ENCODE peak calls at places on chromosomes 2 and 18, in seven cellular contexts. R is neuronal stem cell, B is mesendoderm, E is mesenchymal stem cell, X is H1, O is trophoblast cell, Z is H9. Q is an unnamed sample.

GRCh38 chr2:45497355-45497754 is 113.7 kb downstream of the SRBD1 start:
- DNase-seq in R (no peak), B (no peak), E (no peak), X (no peak), O (no peak), Z (no peak), Q (peak)

GRCh38 chr2:42755161-42755900 is 8.6 kb downstream of the OXER1 start:
- DNase-seq in R (no peak), B (no peak), E (no peak), X (no peak), O (peak), Z (no peak), Q (no peak)

GRCh38 chr2:203532957-203533695 is 2.0 kb downstream of the RAPH1 start:
- DNase-seq in R (peak), B (peak), E (peak), X (no peak), O (peak), Z (no peak), Q (peak)

GRCh38 chr2:231380307-231380706 is 15.2 kb upstream of the B3GNT7 start:
- DNase-seq in R (no peak), B (no peak), E (no peak), X (no peak), O (no peak), Z (no peak), Q (no peak)

GRCh38 chr2:186349508-186349907 is 136.6 kb upstream of the ZC3H15 start:
- DNase-seq in R (no peak), B (no peak), E (peak), X (no peak), O (no peak), Z (no peak), Q (peak)

GRCh38 chr2:43455735-43456642 is 139.8 kb downstream of the THADA start:
- DNase-seq in R (no peak), B (peak), E (peak), X (no peak), O (peak), Z (no peak), Q (peak)

GRCh38 chr2:68330691-68331090 is 10.9 kb upstream of the CNRIP1 start:
- DNase-seq in R (no peak), B (no peak), E (peak), X (no peak), O (peak), Z (no peak), Q (peak)

GRCh38 chr2:104434363-104434792 is 419.5 kb upstream of the POU3F3 start:
- DNase-seq in R (no peak), B (peak), E (no peak), X (peak), O (peak), Z (peak), Q (no peak)

GRCh38 chr2:236659758-236660150 is 90.1 kb downstream of the ACKR3 start:
- DNase-seq in R (no peak), B (no peak), E (peak), X (no peak), O (no peak), Z (no peak), Q (peak)

GRCh38 chr2:96110621-96111256 is 5.6 kb downstream of the ADRA2B start:
- DNase-seq in R (no peak), B (no peak), E (no peak), X (no peak), O (no peak), Z (no peak), Q (no peak)

GRCh38 chr18:42048150-42048549 is 93.1 kb downstream of the PIK3C3 start:
- DNase-seq in R (no peak), B (peak), E (peak), X (no peak), O (peak), Z (no peak), Q (peak)

GRCh38 chr2:120771556-120772208 is 36.0 kb downstream of the GLI2 start:
- DNase-seq in R (no peak), B (peak), E (peak), X (no peak), O (no peak), Z (no peak), Q (peak)

GRCh38 chr18:54647176-54647575 is 56.1 kb downstream of the DYNAP start:
- DNase-seq in R (peak), B (peak), E (peak), X (peak), O (peak), Z (peak), Q (peak)

GRCh38 chr2:54306561-54306960 is 50.5 kb upstream of the TSPYL6 start:
- DNase-seq in R (no peak), B (no peak), E (no peak), X (no peak), O (peak), Z (no peak), Q (peak)

GRCh38 chr2:238101891-238102841 is 2.0 kb downstream of the ESPNL start:
- DNase-seq in R (no peak), B (peak), E (no peak), X (no peak), O (no peak), Z (peak), Q (no peak)

GRCh38 chr2:164224007-164224406 is 397.3 kb downstream of the GRB14 start:
- DNase-seq in R (no peak), B (no peak), E (no peak), X (no peak), O (no peak), Z (no peak), Q (no peak)

GRCh38 chr18:47756364-47757016 is 174.0 kb downstream of the SMAD2 start:
- DNase-seq in R (peak), B (peak), E (peak), X (peak), O (peak), Z (peak), Q (peak)

GRCh38 chr2:177483531-177483930 is 91.0 kb downstream of the AGPS start:
- DNase-seq in R (no peak), B (no peak), E (no peak), X (no peak), O (no peak), Z (no peak), Q (no peak)

DNA sequence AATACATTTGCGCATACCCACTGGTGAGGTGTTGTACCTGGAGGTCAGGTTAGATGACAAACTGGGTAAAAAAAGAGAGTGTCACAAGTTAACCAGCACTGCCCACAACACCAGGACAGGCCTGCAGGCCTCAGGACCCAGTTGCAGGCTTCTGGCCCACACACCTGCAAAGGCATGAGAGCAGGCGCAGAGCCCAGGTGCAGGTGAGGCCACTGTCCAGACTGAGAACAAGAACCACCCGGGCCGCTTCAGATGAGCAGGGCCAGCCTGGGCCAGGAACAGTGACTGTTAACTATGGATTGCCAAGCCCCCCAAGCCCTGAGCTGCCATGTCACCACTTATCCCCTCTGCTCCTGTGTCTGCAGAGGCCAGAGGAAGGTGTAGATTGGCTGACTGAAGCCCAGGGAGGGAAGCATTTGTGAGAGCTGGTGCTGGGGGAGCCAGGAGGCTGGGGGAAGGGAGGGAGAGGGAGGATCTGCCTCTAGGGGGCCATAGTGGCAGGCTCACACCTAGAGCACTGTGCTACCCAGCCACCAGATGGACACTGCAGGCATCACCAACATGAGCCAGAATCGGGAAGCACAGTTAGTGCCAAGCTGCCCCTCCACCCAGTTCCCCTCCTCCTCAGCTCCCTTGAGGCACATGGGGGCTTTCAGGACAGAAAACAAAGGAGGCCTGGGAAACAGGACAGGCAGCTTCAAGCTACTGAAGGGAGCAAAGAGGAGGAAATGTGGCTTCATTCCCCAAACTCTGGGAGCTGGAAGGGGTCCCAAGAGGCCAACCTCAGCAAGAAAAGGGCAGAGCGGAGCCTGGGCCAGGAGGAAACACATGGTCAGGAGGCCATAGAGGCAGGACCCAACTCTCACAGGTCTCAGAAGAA is 35.4 kb downstream of the SFXN5 start:
- DNase-seq in R (no peak), B (peak), E (no peak), X (no peak), O (no peak), Z (peak), Q (no peak)
- H2BK120ac ChIP-seq in R (no peak), B (no peak), E (no peak), X (no peak), O (no peak), Z (no peak), Q (no peak)

GRCh38 chr2:140667203-140667602 is 1463.6 kb downstream of the LRP1B start:
- DNase-seq in R (no peak), B (no peak), E (no peak), X (no peak), O (no peak), Z (no peak), Q (no peak)
- H2BK120ac ChIP-seq in R (no peak), B (no peak), E (no peak), X (no peak), O (no peak), Z (no peak), Q (no peak)

DNA sequence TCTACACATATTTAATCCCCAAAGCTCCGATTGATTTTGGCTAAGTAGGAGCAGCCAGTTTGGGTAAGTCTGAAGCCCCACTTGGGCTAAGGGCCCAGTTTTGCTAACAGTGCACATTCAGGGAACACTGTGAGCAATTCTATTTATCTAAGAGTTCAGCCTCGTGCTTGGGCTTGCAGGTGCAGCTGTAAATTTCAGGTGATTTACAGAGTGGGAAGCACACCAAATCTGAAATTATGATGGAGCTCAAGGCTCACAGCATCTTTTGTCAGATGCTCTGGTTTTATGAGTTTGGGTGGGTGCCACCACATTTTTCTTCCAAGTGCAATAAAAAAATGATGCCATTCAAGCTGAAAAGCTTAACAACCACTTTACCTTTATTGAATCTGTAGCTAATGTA is 671.2 kb downstream of the LRRTM4 start:
- DNase-seq in R (no peak), B (no peak), E (no peak), X (no peak), O (no peak), Z (no peak), Q (no peak)
- H2BK120ac ChIP-seq in R (no peak), B (no peak), E (no peak), X (no peak), O (no peak), Z (no peak), Q (no peak)

GRCh38 chr2:10385501-10385900 is 62.6 kb downstream of the ODC1 start:
- DNase-seq in R (no peak), B (no peak), E (no peak), X (no peak), O (no peak), Z (no peak), Q (no peak)
- H2BK120ac ChIP-seq in R (no peak), B (no peak), E (no peak), X (no peak), O (no peak), Z (no peak), Q (peak)

Q was measured in IMR-90.